ENCODE peak calls at places on chromosomes 16 and 17, in nine cellular contexts. M, V, N, U, Q, D, T, A and X are unnamed samples.
A peak's percentile ranks its signal among the peaks of the same experiment; 100 is the strongest.

GRCh38 chr17:45372325-45372869 is 55.6 kb upstream of the MAP3K14 start:
- DNase-seq in T (peak; percentile 49), Q (no peak), U (peak; percentile 42), N (peak; percentile 12), D (peak; percentile 32), M (no peak), V (no peak), A (no peak), X (no peak)

GRCh38 chr16:10181196-10182162 is 749 bp downstream of the GRIN2A start:
- DNase-seq in D (peak; percentile 56), T (no peak), V (peak; percentile 61), U (peak; percentile 75), N (no peak), Q (peak; percentile 35), A (peak; percentile 63), M (peak; percentile 18), X (peak; percentile 85)

GRCh38 chr16:84633622-84634021 is 14.7 kb upstream of the KLHL36 start:
- DNase-seq in V (no peak), A (no peak), T (no peak), U (peak; percentile 88), N (peak; percentile 77), M (no peak), Q (no peak), D (peak; percentile 84), X (peak; percentile 88)

GRCh38 chr16:82138478-82139285 is 31.3 kb downstream of the MPHOSPH6 start:
- DNase-seq in M (no peak), D (no peak), U (no peak), V (no peak), T (no peak), Q (no peak), N (no peak), A (no peak), X (no peak)

GRCh38 chr16:85798901-85799496 is 345 bp downstream of the EMC8 start:
- DNase-seq in A (peak; percentile 14), V (no peak), M (peak; percentile 17), N (no peak), D (peak; percentile 27), Q (peak; percentile 52), U (no peak), T (peak; percentile 71), X (peak; percentile 33)

GRCh38 chr17:80619535-80620235 is 75.0 kb downstream of the RPTOR start:
- DNase-seq in U (no peak), T (no peak), A (peak; percentile 74), N (no peak), M (no peak), D (no peak), V (no peak), Q (no peak), X (no peak)

GRCh38 chr17:58487589-58488427 is at the start of gene HSF5:
- DNase-seq in M (peak; percentile 3), V (no peak), Q (peak; percentile 19), A (no peak), D (peak; percentile 47), N (no peak), T (no peak), U (no peak), X (peak; percentile 78)

GRCh38 chr17:69245617-69246016 is 17.0 kb upstream of the ABCA10 start:
- DNase-seq in A (no peak), N (no peak), T (no peak), V (no peak), M (no peak), U (no peak), Q (no peak), D (no peak), X (no peak)

GRCh38 chr16:76668207-76668725 is 391.1 kb downstream of the CNTNAP4 start:
- DNase-seq in A (no peak), V (no peak), T (no peak), D (no peak), U (no peak), Q (no peak), N (no peak), M (no peak), X (no peak)

GRCh38 chr16:73113326-73113720 is 65.4 kb upstream of the ZFHX3 start:
- DNase-seq in T (no peak), Q (no peak), D (peak; percentile 70), A (peak; percentile 82), M (peak; percentile 61), U (no peak), N (no peak), V (no peak), X (no peak)

GRCh38 chr17:30116345-30116660 is 313 bp upstream of the NSRP1 start:
- DNase-seq in A (no peak), M (no peak), V (no peak), T (no peak), Q (no peak), N (no peak), D (no peak), U (no peak), X (no peak)

GRCh38 chr16:2785101-2785991 is 2.0 kb downstream of the PRSS33 start:
- DNase-seq in T (peak; percentile 59), U (peak; percentile 61), M (no peak), Q (no peak), N (no peak), V (no peak), A (no peak), D (no peak), X (no peak)

DNA sequence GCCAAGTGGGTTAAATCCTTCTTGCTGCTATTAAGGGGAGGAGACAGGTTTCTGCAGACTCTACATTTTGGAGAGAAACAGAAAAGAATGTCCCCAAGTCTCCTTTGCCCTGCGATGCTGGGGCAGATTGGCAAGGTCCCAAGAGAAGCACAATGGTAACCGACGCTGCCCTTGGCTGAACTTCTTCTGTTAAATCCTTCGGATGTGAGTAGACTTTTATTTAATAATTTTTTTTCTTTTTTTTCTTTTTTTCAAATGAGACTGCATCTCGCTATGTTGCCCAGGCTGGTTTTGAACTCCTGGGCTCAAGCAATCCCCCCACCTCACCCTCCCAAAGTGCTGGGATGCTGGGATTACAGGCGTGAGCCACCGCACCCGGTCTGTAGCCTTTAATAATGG is 13.9 kb downstream of the ATP5PD start:
- DNase-seq in A (no peak), M (peak; percentile 21), U (no peak), D (peak; percentile 26), Q (peak; percentile 49), V (no peak), T (no peak), N (no peak), X (peak; percentile 48)
- H3K4me3 ChIP-seq in A (peak overlapping the region; percentile 51), M (peak overlapping the region; percentile 64), U (peak overlapping the region; percentile 52), D (peak overlapping the region; percentile 67), Q (peak overlapping the region; percentile 93), V (peak overlapping the region; percentile 73), T (peak overlapping the region; percentile 59), N (peak overlapping the region; percentile 78), X (peak overlapping the region; percentile 37)

DNA sequence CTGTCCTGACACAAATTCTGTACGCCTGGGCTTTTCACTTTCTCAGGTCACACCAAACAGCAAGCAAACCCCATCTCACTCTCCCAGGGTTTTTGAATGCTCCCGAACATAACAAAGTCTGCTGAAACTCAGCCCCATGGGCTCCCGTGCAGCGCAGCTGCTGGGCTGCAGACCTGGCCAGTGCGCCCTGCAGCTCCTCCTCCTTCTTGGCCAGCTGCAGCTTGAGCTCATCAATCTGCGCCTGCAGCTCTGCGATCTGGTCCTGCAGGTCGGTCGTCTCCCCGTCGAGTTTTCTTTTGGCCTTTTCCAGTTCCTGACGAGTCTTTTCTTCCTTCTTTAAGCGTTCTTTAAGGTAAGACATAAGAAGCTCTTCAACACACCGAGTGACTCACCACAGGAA is 70.5 kb downstream of the NDEL1 start:
- DNase-seq in V (no peak), D (no peak), Q (no peak), A (no peak), N (no peak), T (no peak), U (no peak), M (no peak), X (no peak)
- H3K4me1 ChIP-seq in V (no peaks in the 10 kb centered on the region), D (no peaks in the 10 kb centered on the region), Q (no peaks in the 10 kb centered on the region), A (no peaks in the 10 kb centered on the region), N (no peaks in the 10 kb centered on the region), T (peaks cover 10% of the 10 kb centered on the region), U (peaks cover 4% of the 10 kb centered on the region), M (no peaks in the 10 kb centered on the region), X (peaks cover 5% of the 10 kb centered on the region)

DNA sequence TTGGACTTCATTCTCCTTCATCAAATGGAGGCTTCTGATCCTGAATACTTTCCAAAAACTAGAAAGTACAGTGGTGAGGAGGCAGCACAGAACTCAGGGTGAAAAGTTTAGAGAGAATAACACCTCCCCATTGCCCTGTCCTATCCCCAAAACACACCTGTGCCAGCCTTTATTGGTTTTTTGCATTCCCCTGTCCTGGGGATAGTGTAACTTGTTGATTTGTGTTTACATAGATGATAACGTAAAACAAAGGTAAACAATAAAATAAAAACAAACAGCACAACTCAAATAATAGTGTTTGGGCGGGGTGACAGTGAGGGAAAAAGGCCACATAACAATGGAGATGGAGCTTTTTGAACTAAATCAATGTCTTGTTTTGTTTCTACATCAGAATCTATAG is 1917.7 kb downstream of the TP53TG3F start:
- DNase-seq in Q (no peak), T (no peak), A (no peak), M (no peak), D (no peak), V (no peak), U (no peak), N (no peak), X (no peak)
- H3K9me3 ChIP-seq in Q (peaks cover 4% of the 10 kb centered on the region), T (no peaks in the 10 kb centered on the region), A (no peaks in the 10 kb centered on the region), M (no peaks in the 10 kb centered on the region), D (no peaks in the 10 kb centered on the region), V (no peaks in the 10 kb centered on the region), U (peaks cover 2% of the 10 kb centered on the region), N (no peaks in the 10 kb centered on the region), X (no peaks in the 10 kb centered on the region)

DNA sequence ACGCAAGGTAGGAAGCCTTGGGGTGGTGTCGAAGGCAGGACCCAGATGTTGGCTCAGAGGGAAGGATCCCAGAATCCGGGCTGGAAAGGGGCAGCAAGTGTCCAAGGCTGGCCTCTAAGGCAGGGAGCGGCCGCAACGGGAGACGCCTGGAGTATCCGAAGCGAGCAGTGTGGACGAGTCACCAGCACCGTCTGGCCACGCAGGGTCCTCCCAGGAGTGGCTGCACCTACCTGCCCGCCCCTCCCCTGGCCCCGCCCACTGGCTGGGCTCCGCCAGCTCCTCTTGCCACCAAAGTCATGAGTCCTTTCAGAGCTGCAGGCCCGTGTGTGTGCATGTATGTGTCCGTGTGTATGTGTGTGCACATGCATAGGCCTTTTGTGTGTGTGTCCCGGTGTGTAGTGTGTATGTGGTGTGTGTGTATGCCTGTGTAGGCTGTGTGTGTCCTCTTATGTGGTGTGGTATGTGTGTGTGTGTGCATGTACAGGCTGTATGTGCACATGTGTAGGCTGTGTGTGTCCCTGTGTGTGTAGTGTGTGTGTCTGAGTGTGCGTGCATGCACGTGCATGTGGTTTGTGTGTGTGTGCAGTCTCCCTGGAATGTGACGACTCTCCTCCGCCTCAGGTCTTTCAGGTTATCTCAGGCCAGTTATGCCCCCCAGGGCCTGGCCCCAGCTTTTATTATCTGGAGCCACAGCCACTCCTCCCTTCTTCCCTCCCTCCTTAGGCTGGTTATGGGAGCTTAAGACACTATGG is at the start of gene PRSS8:
- DNase-seq in Q (no peak), A (peak; percentile 68), D (no peak), U (no peak), N (no peak), T (no peak), V (no peak), M (no peak), X (peak; percentile 63)
- H3K4me3 ChIP-seq in Q (no peak within 1 kb of the TSS), A (peak within 1 kb of the TSS; percentile 70), D (peak within 1 kb of the TSS; percentile 19), U (peak within 1 kb of the TSS; percentile 24), N (no peak within 1 kb of the TSS), T (peak within 1 kb of the TSS; percentile 52), V (no peak within 1 kb of the TSS), M (no peak within 1 kb of the TSS), X (no peak within 1 kb of the TSS)